ENCODE peak calls at places on chromosomes 5 and 9, in six cellular contexts. One of them, this sample, is unnamed.

GRCh38 chr9:35845824-35846771 is 17.1 kb downstream of the TMEM8B start:
- DNase-seq in A172: no peak
- DNase-seq in activated naive CD8-positive, alpha-beta T cell treated with anti-CD3 and anti-CD28 coated beads for 36 hours: no peak
- DNase-seq in ELR: no peak
- DNase-seq in iris pigment epithelial cell: no peak
- DNase-seq in BE2C: no peak
- DNase-seq in this sample: no peak

GRCh38 chr5:160831801-160832200 is 20.2 kb downstream of the ATP10B start:
- DNase-seq in A172: no peak
- DNase-seq in activated naive CD8-positive, alpha-beta T cell treated with anti-CD3 and anti-CD28 coated beads for 36 hours: no peak
- DNase-seq in ELR: no peak
- DNase-seq in iris pigment epithelial cell: no peak
- DNase-seq in BE2C: no peak
- DNase-seq in this sample: no peak

GRCh38 chr5:82312373-82312856 is 34.3 kb upstream of the RPS23 start:
- DNase-seq in A172: peak
- DNase-seq in activated naive CD8-positive, alpha-beta T cell treated with anti-CD3 and anti-CD28 coated beads for 36 hours: peak
- DNase-seq in ELR: peak
- DNase-seq in iris pigment epithelial cell: peak
- DNase-seq in BE2C: peak
- DNase-seq in this sample: peak

GRCh38 chr9:99411068-99411467 is 189.0 kb downstream of the SEC61B start:
- DNase-seq in A172: no peak
- DNase-seq in activated naive CD8-positive, alpha-beta T cell treated with anti-CD3 and anti-CD28 coated beads for 36 hours: no peak
- DNase-seq in ELR: peak
- DNase-seq in iris pigment epithelial cell: peak
- DNase-seq in BE2C: no peak
- DNase-seq in this sample: peak

GRCh38 chr5:132458651-132459030 is 31.9 kb downstream of the IRF1 start:
- DNase-seq in A172: peak
- DNase-seq in activated naive CD8-positive, alpha-beta T cell treated with anti-CD3 and anti-CD28 coated beads for 36 hours: no peak
- DNase-seq in ELR: peak
- DNase-seq in iris pigment epithelial cell: peak
- DNase-seq in BE2C: no peak
- DNase-seq in this sample: peak

GRCh38 chr5:172370648-172371248 is 83.6 kb downstream of the SH3PXD2B start:
- DNase-seq in A172: peak
- DNase-seq in activated naive CD8-positive, alpha-beta T cell treated with anti-CD3 and anti-CD28 coated beads for 36 hours: peak
- DNase-seq in ELR: peak
- DNase-seq in iris pigment epithelial cell: peak
- DNase-seq in BE2C: peak
- DNase-seq in this sample: peak

GRCh38 chr5:92800360-92800759 is 780.7 kb downstream of the NR2F1-AS1 start:
- DNase-seq in A172: no peak
- DNase-seq in activated naive CD8-positive, alpha-beta T cell treated with anti-CD3 and anti-CD28 coated beads for 36 hours: no peak
- DNase-seq in ELR: peak
- DNase-seq in iris pigment epithelial cell: peak
- DNase-seq in BE2C: no peak
- DNase-seq in this sample: no peak

GRCh38 chr5:73450041-73450598 is 1.5 kb upstream of the FOXD1 start:
- DNase-seq in A172: no peak
- DNase-seq in activated naive CD8-positive, alpha-beta T cell treated with anti-CD3 and anti-CD28 coated beads for 36 hours: no peak
- DNase-seq in ELR: no peak
- DNase-seq in iris pigment epithelial cell: no peak
- DNase-seq in BE2C: no peak
- DNase-seq in this sample: no peak

GRCh38 chr5:19853616-19854240 is 134.3 kb downstream of the CDH18 start:
- DNase-seq in A172: peak
- DNase-seq in activated naive CD8-positive, alpha-beta T cell treated with anti-CD3 and anti-CD28 coated beads for 36 hours: no peak
- DNase-seq in ELR: peak
- DNase-seq in iris pigment epithelial cell: peak
- DNase-seq in BE2C: no peak
- DNase-seq in this sample: peak

GRCh38 chr5:169695025-169695625 is 58.0 kb downstream of the DOCK2 start:
- DNase-seq in A172: peak
- DNase-seq in activated naive CD8-positive, alpha-beta T cell treated with anti-CD3 and anti-CD28 coated beads for 36 hours: no peak
- DNase-seq in ELR: peak
- DNase-seq in iris pigment epithelial cell: no peak
- DNase-seq in BE2C: no peak
- DNase-seq in this sample: peak

GRCh38 chr5:20974423-20974822 is 986.4 kb upstream of the CDH18 start:
- DNase-seq in A172: no peak
- DNase-seq in activated naive CD8-positive, alpha-beta T cell treated with anti-CD3 and anti-CD28 coated beads for 36 hours: no peak
- DNase-seq in ELR: peak
- DNase-seq in iris pigment epithelial cell: peak
- DNase-seq in BE2C: no peak
- DNase-seq in this sample: peak

GRCh38 chr5:146836226-146836842 is 42.2 kb downstream of the PPP2R2B start:
- DNase-seq in A172: no peak
- DNase-seq in activated naive CD8-positive, alpha-beta T cell treated with anti-CD3 and anti-CD28 coated beads for 36 hours: no peak
- DNase-seq in ELR: no peak
- DNase-seq in iris pigment epithelial cell: no peak
- DNase-seq in BE2C: no peak
- DNase-seq in this sample: peak

GRCh38 chr5:64040496-64040895 is 78.3 kb upstream of the HTR1A start:
- DNase-seq in A172: no peak
- DNase-seq in activated naive CD8-positive, alpha-beta T cell treated with anti-CD3 and anti-CD28 coated beads for 36 hours: no peak
- DNase-seq in ELR: peak
- DNase-seq in iris pigment epithelial cell: no peak
- DNase-seq in BE2C: no peak
- DNase-seq in this sample: peak

GRCh38 chr5:169956756-169957155 is 23.5 kb downstream of the INSYN2B start:
- DNase-seq in A172: no peak
- DNase-seq in activated naive CD8-positive, alpha-beta T cell treated with anti-CD3 and anti-CD28 coated beads for 36 hours: no peak
- DNase-seq in ELR: peak
- DNase-seq in iris pigment epithelial cell: no peak
- DNase-seq in BE2C: no peak
- DNase-seq in this sample: peak

GRCh38 chr5:67315082-67315801 is 118.6 kb upstream of the CD180 start:
- DNase-seq in A172: peak
- DNase-seq in activated naive CD8-positive, alpha-beta T cell treated with anti-CD3 and anti-CD28 coated beads for 36 hours: no peak
- DNase-seq in ELR: peak
- DNase-seq in iris pigment epithelial cell: peak
- DNase-seq in BE2C: no peak
- DNase-seq in this sample: peak

GRCh38 chr5:178547753-178548415 is 42.3 kb downstream of the COL23A1 start:
- DNase-seq in A172: no peak
- DNase-seq in activated naive CD8-positive, alpha-beta T cell treated with anti-CD3 and anti-CD28 coated beads for 36 hours: no peak
- DNase-seq in ELR: no peak
- DNase-seq in iris pigment epithelial cell: no peak
- DNase-seq in BE2C: no peak
- DNase-seq in this sample: no peak

GRCh38 chr9:3032898-3033297 is 189.0 kb upstream of the PUM3 start:
- DNase-seq in A172: no peak
- DNase-seq in activated naive CD8-positive, alpha-beta T cell treated with anti-CD3 and anti-CD28 coated beads for 36 hours: no peak
- DNase-seq in ELR: no peak
- DNase-seq in iris pigment epithelial cell: no peak
- DNase-seq in BE2C: no peak
- DNase-seq in this sample: peak

GRCh38 chr9:24602687-24603352 is 57.1 kb upstream of the IZUMO3 start:
- DNase-seq in A172: peak
- DNase-seq in activated naive CD8-positive, alpha-beta T cell treated with anti-CD3 and anti-CD28 coated beads for 36 hours: no peak
- DNase-seq in ELR: no peak
- DNase-seq in iris pigment epithelial cell: peak
- DNase-seq in BE2C: no peak
- DNase-seq in this sample: peak

This sample was measured in HT1080.